ENCODE peak calls at places on chromosomes 12 and 14, in four cellular contexts. One of them, this sample, is unnamed.

GRCh38 chr12:53255993-53256392 is 12.1 kb upstream of the ESPL1 start:
- DNase-seq in mucosa of descending colon: no peak
- DNase-seq in lower lobe of right lung: no peak
- DNase-seq in HepG2: no peak
- DNase-seq in this sample: no peak

GRCh38 chr12:93772003-93772402 is 94.8 kb downstream of the CRADD start:
- DNase-seq in lower lobe of right lung: no peak
- DNase-seq in mucosa of descending colon: no peak
- DNase-seq in HepG2: no peak
- DNase-seq in this sample: no peak

GRCh38 chr14:36320210-36321003 is at the start of gene MBIP:
- DNase-seq in lower lobe of right lung: peak; percentile 92
- DNase-seq in mucosa of descending colon: peak; percentile 98
- DNase-seq in HepG2: peak; percentile 100
- DNase-seq in this sample: peak; percentile 96

GRCh38 chr12:1173806-1174617 is 183.0 kb downstream of the ERC1 start:
- DNase-seq in mucosa of descending colon: peak; percentile 9
- DNase-seq in HepG2: no peak
- DNase-seq in lower lobe of right lung: no peak
- DNase-seq in this sample: no peak

GRCh38 chr14:40122978-40123648 is 690.9 kb upstream of the FBXO33 start:
- DNase-seq in mucosa of descending colon: no peak
- DNase-seq in HepG2: no peak
- DNase-seq in lower lobe of right lung: no peak
- DNase-seq in this sample: peak; percentile 47

GRCh38 chr12:23830210-23830609 is 119.3 kb downstream of the SOX5 start:
- DNase-seq in mucosa of descending colon: no peak
- DNase-seq in HepG2: no peak
- DNase-seq in lower lobe of right lung: no peak
- DNase-seq in this sample: no peak

GRCh38 chr14:73426877-73427276 is 31.5 kb downstream of the NUMB start:
- DNase-seq in mucosa of descending colon: no peak
- DNase-seq in HepG2: no peak
- DNase-seq in lower lobe of right lung: no peak
- DNase-seq in this sample: peak; percentile 8

GRCh38 chr12:58313091-58313855 is 371.9 kb downstream of the ATP23 start:
- DNase-seq in lower lobe of right lung: no peak
- DNase-seq in HepG2: no peak
- DNase-seq in mucosa of descending colon: no peak
- DNase-seq in this sample: peak; percentile 49

GRCh38 chr12:130421896-130422295 is 84.2 kb downstream of the PIWIL1 start:
- DNase-seq in mucosa of descending colon: no peak
- DNase-seq in HepG2: no peak
- DNase-seq in lower lobe of right lung: no peak
- DNase-seq in this sample: no peak

GRCh38 chr12:131090254-131091210 is 136.8 kb downstream of the ADGRD1 start:
- DNase-seq in HepG2: no peak
- DNase-seq in mucosa of descending colon: no peak
- DNase-seq in lower lobe of right lung: peak; percentile 19
- DNase-seq in this sample: no peak

GRCh38 chr12:115452751-115453281 is 768.8 kb upstream of the TBX3 start:
- DNase-seq in lower lobe of right lung: no peak
- DNase-seq in mucosa of descending colon: no peak
- DNase-seq in HepG2: no peak
- DNase-seq in this sample: no peak

GRCh38 chr12:50241178-50241577 is 42.1 kb downstream of the LIMA1 start:
- DNase-seq in HepG2: peak; percentile 88
- DNase-seq in lower lobe of right lung: no peak
- DNase-seq in mucosa of descending colon: no peak
- DNase-seq in this sample: no peak

GRCh38 chr12:63814146-63814774 is 30.2 kb upstream of the SRGAP1 start:
- DNase-seq in HepG2: no peak
- DNase-seq in mucosa of descending colon: no peak
- DNase-seq in lower lobe of right lung: no peak
- DNase-seq in this sample: no peak

GRCh38 chr14:104036250-104036649 is 49.2 kb upstream of the ASPG start:
- DNase-seq in HepG2: no peak
- DNase-seq in mucosa of descending colon: no peak
- DNase-seq in lower lobe of right lung: no peak
- DNase-seq in this sample: no peak

GRCh38 chr14:104856869-104857860 is 7.9 kb upstream of the CEP170B start:
- DNase-seq in mucosa of descending colon: no peak
- DNase-seq in lower lobe of right lung: no peak
- DNase-seq in HepG2: no peak
- DNase-seq in this sample: no peak

GRCh38 chr14:59213368-59214315 is 25.2 kb downstream of the DAAM1 start:
- DNase-seq in HepG2: peak; percentile 81
- DNase-seq in lower lobe of right lung: no peak
- DNase-seq in mucosa of descending colon: no peak
- DNase-seq in this sample: no peak

GRCh38 chr14:74302160-74302628 is 540 bp downstream of the ABCD4 start:
- DNase-seq in mucosa of descending colon: no peak
- DNase-seq in lower lobe of right lung: no peak
- DNase-seq in HepG2: peak; percentile 58
- DNase-seq in this sample: peak; percentile 38

GRCh38 chr14:21194597-21194996 is 38.7 kb upstream of the OR5AU1 start:
- DNase-seq in HepG2: no peak
- DNase-seq in mucosa of descending colon: no peak
- DNase-seq in lower lobe of right lung: no peak
- DNase-seq in this sample: no peak

GRCh38 chr14:21192875-21193535 is 37.1 kb upstream of the OR5AU1 start:
- DNase-seq in mucosa of descending colon: no peak
- DNase-seq in lower lobe of right lung: no peak
- DNase-seq in HepG2: no peak
- DNase-seq in this sample: no peak

GRCh38 chr14:21191261-21191808 is 35.5 kb upstream of the OR5AU1 start:
- DNase-seq in mucosa of descending colon: no peak
- DNase-seq in lower lobe of right lung: no peak
- DNase-seq in HepG2: no peak
- DNase-seq in this sample: no peak

GRCh38 chr14:21192447-21192822 is 36.6 kb upstream of the OR5AU1 start:
- DNase-seq in HepG2: no peak
- DNase-seq in mucosa of descending colon: no peak
- DNase-seq in lower lobe of right lung: no peak
- DNase-seq in this sample: no peak

GRCh38 chr14:21191809-21192446 is 36.1 kb upstream of the OR5AU1 start:
- DNase-seq in lower lobe of right lung: peak; percentile 92
- DNase-seq in mucosa of descending colon: peak; percentile 84
- DNase-seq in HepG2: peak; percentile 77
- DNase-seq in this sample: no peak
- H3K4me3 ChIP-seq in lower lobe of right lung: peak overlapping the region; percentile 49
- H3K4me3 ChIP-seq in mucosa of descending colon: no peak overlapping the region
- H3K4me3 ChIP-seq in HepG2: peak overlapping the region; percentile 53
- H3K4me3 ChIP-seq in this sample: peak overlapping the region; percentile 2

DNA sequence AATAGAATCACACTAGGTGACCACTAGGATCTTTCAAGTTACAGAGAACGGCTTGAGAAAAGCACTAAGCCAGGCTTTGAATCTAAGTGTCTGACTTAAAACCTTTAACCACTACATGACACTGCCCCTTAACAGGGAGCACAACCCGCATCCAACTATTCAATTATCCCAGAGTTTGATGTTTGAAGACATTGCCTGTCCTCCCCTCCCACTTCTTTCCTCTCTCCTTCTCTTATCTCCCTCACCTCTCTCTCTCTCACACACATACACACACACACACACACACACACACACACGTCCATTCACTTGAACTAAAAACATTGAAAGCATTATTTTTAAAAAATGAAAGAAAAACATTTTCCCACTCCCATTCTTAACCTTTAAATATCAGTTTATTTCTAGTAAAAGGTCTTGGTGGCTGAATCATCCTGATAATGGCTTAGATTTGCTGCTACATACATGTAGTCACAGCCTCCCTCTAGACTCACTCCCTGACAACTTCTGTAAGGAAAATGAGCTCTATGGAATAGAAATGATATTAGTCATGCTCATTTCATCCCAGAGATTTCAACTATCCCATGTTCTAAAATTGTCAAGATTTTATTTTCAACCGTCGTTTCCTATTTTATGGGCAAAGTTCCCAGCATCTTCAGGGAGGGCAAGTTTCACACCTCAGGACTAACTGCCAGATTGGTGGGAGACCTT is 53.5 kb upstream of the RAP1B start:
- DNase-seq in lower lobe of right lung: no peak
- DNase-seq in HepG2: no peak
- DNase-seq in mucosa of descending colon: no peak
- DNase-seq in this sample: peak; percentile 45
- H3K4me3 ChIP-seq in lower lobe of right lung: no peak overlapping the region
- H3K4me3 ChIP-seq in HepG2: no peak overlapping the region
- H3K4me3 ChIP-seq in mucosa of descending colon: no peak overlapping the region
- H3K4me3 ChIP-seq in this sample: no peak overlapping the region

GRCh38 chr12:106645465-106646330 is 62.9 kb downstream of the RFX4 start:
- DNase-seq in HepG2: no peak
- DNase-seq in mucosa of descending colon: no peak
- DNase-seq in lower lobe of right lung: no peak
- DNase-seq in this sample: no peak
- H3K4me3 ChIP-seq in HepG2: peak overlapping the region; percentile 15
- H3K4me3 ChIP-seq in mucosa of descending colon: no peak overlapping the region
- H3K4me3 ChIP-seq in lower lobe of right lung: no peak overlapping the region
- H3K4me3 ChIP-seq in this sample: no peak overlapping the region

DNA sequence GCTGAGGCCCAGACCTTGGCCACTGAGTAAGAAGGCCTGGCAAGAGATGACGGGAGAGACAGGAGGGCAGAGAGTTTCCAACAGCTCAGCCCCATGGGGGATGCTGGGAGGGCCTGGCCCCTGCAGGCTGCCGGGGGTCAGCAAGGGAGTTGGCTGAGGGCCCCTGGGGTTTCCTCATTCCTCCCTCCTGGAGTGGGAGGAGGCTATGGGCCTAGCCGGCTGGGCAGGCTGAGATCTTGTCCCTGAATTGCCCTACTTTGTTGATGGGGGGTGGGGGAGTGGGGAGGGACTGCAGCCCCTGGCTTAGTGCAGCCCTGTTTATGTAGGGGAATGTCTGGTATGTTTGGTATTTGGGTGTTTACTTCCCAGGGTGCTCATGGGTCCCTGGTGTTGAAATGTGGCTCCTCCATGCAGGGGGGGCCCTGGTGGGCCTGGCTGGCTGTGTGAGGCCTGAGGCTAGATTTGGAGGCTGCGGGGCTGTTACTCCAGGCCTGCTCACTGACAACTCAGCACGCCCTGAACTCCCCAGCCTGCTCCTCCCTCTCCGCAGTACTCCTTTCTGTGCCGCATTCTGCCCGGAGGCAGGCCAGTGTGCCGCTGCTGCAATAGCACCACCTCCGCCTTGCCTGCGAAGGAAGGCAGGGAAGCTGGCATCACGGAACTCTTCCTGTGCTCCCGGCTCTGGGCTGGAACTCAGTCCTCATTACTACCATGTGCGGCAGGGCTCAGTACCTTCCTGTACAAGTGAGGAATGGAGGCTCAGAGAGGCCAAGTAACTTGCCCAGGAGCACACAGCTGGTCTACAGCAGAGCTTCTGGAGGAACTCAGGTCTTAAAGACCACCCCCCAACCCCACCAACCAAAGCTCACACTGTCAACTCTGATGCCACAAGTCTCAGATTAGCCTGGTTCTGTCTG is 25.3 kb downstream of the JDP2 start:
- DNase-seq in HepG2: peak; percentile 86
- DNase-seq in lower lobe of right lung: peak; percentile 71
- DNase-seq in mucosa of descending colon: no peak
- DNase-seq in this sample: peak; percentile 55
- H3K4me3 ChIP-seq in HepG2: no peak overlapping the region
- H3K4me3 ChIP-seq in lower lobe of right lung: no peak overlapping the region
- H3K4me3 ChIP-seq in mucosa of descending colon: no peak overlapping the region
- H3K4me3 ChIP-seq in this sample: no peak overlapping the region

DNA sequence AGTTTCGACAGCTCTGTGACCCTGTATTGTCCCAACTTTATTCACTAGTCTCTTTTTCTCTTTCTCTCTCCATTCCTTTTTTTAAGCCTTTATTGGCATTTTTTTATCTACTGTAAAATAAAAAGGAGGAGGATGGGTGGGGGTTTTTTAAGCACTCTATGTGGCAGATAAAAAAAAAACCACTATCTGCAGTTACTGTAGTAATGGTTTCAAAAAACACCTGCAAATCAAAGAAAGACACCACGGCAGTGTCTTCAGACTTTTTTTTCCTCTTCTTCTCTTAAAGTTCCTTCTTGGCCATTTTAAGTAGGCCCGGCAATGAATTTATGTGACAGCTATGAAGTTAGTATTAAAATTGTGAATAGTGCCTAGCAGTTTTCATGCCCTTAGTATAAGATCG is 1.4 kb downstream of the C12orf42 start:
- DNase-seq in mucosa of descending colon: no peak
- DNase-seq in HepG2: no peak
- DNase-seq in lower lobe of right lung: no peak
- DNase-seq in this sample: no peak
- H3K4me3 ChIP-seq in mucosa of descending colon: no peak overlapping the region
- H3K4me3 ChIP-seq in HepG2: no peak overlapping the region
- H3K4me3 ChIP-seq in lower lobe of right lung: no peak overlapping the region
- H3K4me3 ChIP-seq in this sample: no peak overlapping the region

GRCh38 chr14:100554082-100554677 is 33.0 kb downstream of the BEGAIN start:
- DNase-seq in lower lobe of right lung: peak; percentile 78
- DNase-seq in mucosa of descending colon: peak; percentile 87
- DNase-seq in HepG2: no peak
- DNase-seq in this sample: no peak

GRCh38 chr14:100554696-100555320 is 32.4 kb downstream of the BEGAIN start:
- DNase-seq in mucosa of descending colon: no peak
- DNase-seq in HepG2: no peak
- DNase-seq in lower lobe of right lung: no peak
- DNase-seq in this sample: no peak

GRCh38 chr14:100556076-100556475 is 31.1 kb downstream of the BEGAIN start:
- DNase-seq in lower lobe of right lung: no peak
- DNase-seq in HepG2: no peak
- DNase-seq in mucosa of descending colon: no peak
- DNase-seq in this sample: no peak

GRCh38 chr14:100556936-100557505 is 30.2 kb downstream of the BEGAIN start:
- DNase-seq in mucosa of descending colon: no peak
- DNase-seq in lower lobe of right lung: no peak
- DNase-seq in HepG2: no peak
- DNase-seq in this sample: no peak

GRCh38 chr14:100555436-100556067 is 31.7 kb downstream of the BEGAIN start:
- DNase-seq in mucosa of descending colon: no peak
- DNase-seq in lower lobe of right lung: no peak
- DNase-seq in HepG2: no peak
- DNase-seq in this sample: no peak
- H3K4me3 ChIP-seq in mucosa of descending colon: no peak overlapping the region
- H3K4me3 ChIP-seq in lower lobe of right lung: no peak overlapping the region
- H3K4me3 ChIP-seq in HepG2: no peak overlapping the region
- H3K4me3 ChIP-seq in this sample: no peak overlapping the region

GRCh38 chr14:100802766-100803693 is 22.9 kb upstream of the MEG3 start:
- DNase-seq in lower lobe of right lung: no peak
- DNase-seq in HepG2: no peak
- DNase-seq in mucosa of descending colon: no peak
- DNase-seq in this sample: no peak
- H3K4me3 ChIP-seq in lower lobe of right lung: no peak overlapping the region
- H3K4me3 ChIP-seq in HepG2: no peak overlapping the region
- H3K4me3 ChIP-seq in mucosa of descending colon: no peak overlapping the region
- H3K4me3 ChIP-seq in this sample: no peak overlapping the region

GRCh38 chr14:93970967-93971634 is 5.3 kb downstream of the ASB2 start:
- DNase-seq in HepG2: no peak
- DNase-seq in mucosa of descending colon: peak; percentile 57
- DNase-seq in lower lobe of right lung: peak; percentile 60
- DNase-seq in this sample: no peak
- H3K4me3 ChIP-seq in HepG2: peak overlapping the region; percentile 9
- H3K4me3 ChIP-seq in mucosa of descending colon: no peak overlapping the region
- H3K4me3 ChIP-seq in lower lobe of right lung: peak overlapping the region; percentile 49
- H3K4me3 ChIP-seq in this sample: no peak overlapping the region

GRCh38 chr14:69574266-69574953 is at the start of gene CCDC177:
- DNase-seq in lower lobe of right lung: peak; percentile 76
- DNase-seq in HepG2: peak; percentile 28
- DNase-seq in mucosa of descending colon: peak; percentile 75
- DNase-seq in this sample: no peak
- H3K4me3 ChIP-seq in lower lobe of right lung: peak within 1 kb of the TSS; percentile 35
- H3K4me3 ChIP-seq in HepG2: peak within 1 kb of the TSS; percentile 45
- H3K4me3 ChIP-seq in mucosa of descending colon: no peak within 1 kb of the TSS
- H3K4me3 ChIP-seq in this sample: peak within 1 kb of the TSS; percentile 34